ENCODE peak calls at places on chromosomes 3 and 15, in five cellular contexts. One of them, this sample, is unnamed.

GRCh38 chr3:26353052-26353451 is 269.5 kb upstream of the LRRC3B start:
- DNase-seq in activated CD4-positive, alpha-beta T cell treated with anti-CD3 and anti-CD28 coated beads for 48 hours: no peak
- DNase-seq in IMR-90: no peak
- DNase-seq in AG08395: no peak
- DNase-seq in GM18507: no peak
- DNase-seq in this sample: no peak

GRCh38 chr3:171696805-171697204 is 113.5 kb downstream of the PLD1 start:
- DNase-seq in activated CD4-positive, alpha-beta T cell treated with anti-CD3 and anti-CD28 coated beads for 48 hours: no peak
- DNase-seq in GM18507: no peak
- DNase-seq in AG08395: no peak
- DNase-seq in IMR-90: no peak
- DNase-seq in this sample: no peak

GRCh38 chr15:92158426-92158825 is 235.3 kb upstream of the ST8SIA2 start:
- DNase-seq in activated CD4-positive, alpha-beta T cell treated with anti-CD3 and anti-CD28 coated beads for 48 hours: peak; percentile 63
- DNase-seq in IMR-90: peak; percentile 2
- DNase-seq in AG08395: no peak
- DNase-seq in GM18507: peak; percentile 5
- DNase-seq in this sample: no peak

GRCh38 chr15:44811347-44811746 is 75.0 kb downstream of the TRIM69 start:
- DNase-seq in activated CD4-positive, alpha-beta T cell treated with anti-CD3 and anti-CD28 coated beads for 48 hours: no peak
- DNase-seq in GM18507: no peak
- DNase-seq in AG08395: no peak
- DNase-seq in IMR-90: no peak
- DNase-seq in this sample: no peak

GRCh38 chr3:121660356-121661171 is at the start of gene HCLS1:
- DNase-seq in activated CD4-positive, alpha-beta T cell treated with anti-CD3 and anti-CD28 coated beads for 48 hours: peak; percentile 75
- DNase-seq in GM18507: peak; percentile 46
- DNase-seq in AG08395: no peak
- DNase-seq in IMR-90: no peak
- DNase-seq in this sample: no peak

GRCh38 chr3:71101014-71101413 is 482.5 kb downstream of the FOXP1 start:
- DNase-seq in GM18507: no peak
- DNase-seq in IMR-90: peak; percentile 81
- DNase-seq in activated CD4-positive, alpha-beta T cell treated with anti-CD3 and anti-CD28 coated beads for 48 hours: no peak
- DNase-seq in AG08395: peak; percentile 69
- DNase-seq in this sample: no peak

GRCh38 chr3:15096026-15096425 is 2.9 kb downstream of the RBSN start:
- DNase-seq in activated CD4-positive, alpha-beta T cell treated with anti-CD3 and anti-CD28 coated beads for 48 hours: no peak
- DNase-seq in IMR-90: no peak
- DNase-seq in GM18507: no peak
- DNase-seq in AG08395: no peak
- DNase-seq in this sample: no peak

GRCh38 chr15:69074843-69075224 is 60.3 kb downstream of the NOX5 start:
- DNase-seq in activated CD4-positive, alpha-beta T cell treated with anti-CD3 and anti-CD28 coated beads for 48 hours: no peak
- DNase-seq in AG08395: no peak
- DNase-seq in GM18507: no peak
- DNase-seq in IMR-90: no peak
- DNase-seq in this sample: no peak

GRCh38 chr3:31833391-31834165 is 147.5 kb downstream of the OSBPL10 start:
- DNase-seq in IMR-90: no peak
- DNase-seq in GM18507: no peak
- DNase-seq in activated CD4-positive, alpha-beta T cell treated with anti-CD3 and anti-CD28 coated beads for 48 hours: no peak
- DNase-seq in AG08395: no peak
- DNase-seq in this sample: no peak

This sample was measured in brain microvascular endothelial cell.